ENCODE peak calls at places on chromosomes 7 and 10, in nine cellular contexts. E, S, L, X, Y, Q, W, G and F are unnamed samples.

GRCh38 chr10:46084321-46085165 is 38.5 kb upstream of the MSMB start:
- DNase-seq in L (no peak), S (no peak), E (no peak), W (no peak), X (no peak), Y (no peak), Q (no peak), G (no peak), F (no peak)

GRCh38 chr10:18260308-18260971 is 120.2 kb downstream of the CACNB2 start:
- DNase-seq in Y (no peak), L (no peak), W (no peak), S (no peak), G (peak), X (no peak), Q (no peak), E (no peak), F (no peak)

GRCh38 chr10:110872145-110872983 is 636 bp downstream of the PDCD4 start:
- DNase-seq in X (peak), W (peak), Y (no peak), S (peak), E (peak), G (peak), Q (peak), L (peak), F (peak)

GRCh38 chr10:620417-620816 is 69.1 kb downstream of the DIP2C start:
- DNase-seq in X (no peak), E (no peak), Y (no peak), S (no peak), G (no peak), W (no peak), Q (no peak), L (no peak), F (no peak)

GRCh38 chr7:125892434-125892833 is 962.8 kb upstream of the POT1 start:
- DNase-seq in E (no peak), L (no peak), S (no peak), X (no peak), Y (no peak), Q (no peak), W (no peak), G (no peak), F (no peak)

GRCh38 chr10:3622845-3623621 is 162.0 kb downstream of the KLF6 start:
- DNase-seq in G (no peak), X (no peak), W (no peak), E (no peak), Y (no peak), L (no peak), Q (no peak), S (peak), F (no peak)

GRCh38 chr7:68399991-68400590 is 1198.2 kb upstream of the AUTS2 start:
- DNase-seq in E (no peak), Y (no peak), W (no peak), S (no peak), X (no peak), L (no peak), Q (no peak), G (no peak), F (no peak)

GRCh38 chr7:99386584-99387238 is 12.2 kb downstream of the ARPC1B start:
- DNase-seq in S (peak), Q (no peak), W (no peak), Y (no peak), X (no peak), L (peak), E (no peak), G (peak), F (peak)

GRCh38 chr7:20107582-20107981 is 109.6 kb downstream of the MACC1 start:
- DNase-seq in Y (no peak), Q (no peak), L (no peak), S (no peak), W (peak), G (no peak), X (no peak), E (no peak), F (no peak)

GRCh38 chr10:91374054-91374453 is 36.1 kb upstream of the HECTD2 start:
- DNase-seq in W (no peak), E (no peak), G (no peak), Q (no peak), L (no peak), S (no peak), Y (no peak), X (no peak), F (no peak)

GRCh38 chr10:60803433-60803832 is 25.2 kb downstream of the CDK1 start:
- DNase-seq in Q (no peak), W (no peak), G (no peak), X (no peak), E (no peak), S (no peak), Y (no peak), L (no peak), F (no peak)

GRCh38 chr7:94888542-94888941 is 18.9 kb upstream of the PPP1R9A start:
- DNase-seq in E (no peak), Q (no peak), Y (no peak), G (peak), X (no peak), S (peak), W (no peak), L (no peak), F (no peak)

GRCh38 chr10:32938554-32939061 is 19.4 kb downstream of the ITGB1 start:
- DNase-seq in Y (no peak), X (peak), E (no peak), G (peak), L (no peak), S (peak), Q (no peak), W (no peak), F (peak)

GRCh38 chr10:71675295-71675970 is 44.1 kb downstream of the C10orf105 start:
- DNase-seq in G (no peak), E (no peak), W (no peak), Y (no peak), S (no peak), L (no peak), Q (no peak), X (no peak), F (no peak)

GRCh38 chr7:80070391-80070790 is 64.2 kb upstream of the GNAI1 start:
- DNase-seq in W (peak), Q (no peak), Y (no peak), G (no peak), S (peak), L (no peak), X (no peak), E (no peak), F (no peak)

GRCh38 chr7:137297551-137298463 is 45.7 kb downstream of the PTN start:
- DNase-seq in Q (no peak), X (no peak), G (no peak), W (no peak), E (no peak), Y (no peak), L (no peak), S (no peak), F (no peak)

GRCh38 chr7:121561717-121562116 is 165.6 kb upstream of the FAM3C start:
- DNase-seq in E (no peak), Y (no peak), Q (no peak), L (no peak), W (no peak), G (no peak), S (no peak), X (no peak), F (no peak)

GRCh38 chr10:119190353-119190752 is 11.7 kb upstream of the PRDX3 start:
- DNase-seq in E (no peak), Y (no peak), Q (no peak), W (peak), L (no peak), X (no peak), S (peak), G (peak), F (no peak)

GRCh38 chr10:131178956-131179355 is 132.6 kb downstream of the TCERG1L start:
- DNase-seq in S (no peak), L (no peak), G (no peak), W (no peak), E (no peak), Q (no peak), Y (no peak), X (no peak), F (no peak)

GRCh38 chr10:70540089-70540788 is 61.7 kb downstream of the PALD1 start:
- DNase-seq in Q (peak), S (no peak), E (no peak), W (no peak), Y (no peak), L (no peak), X (peak), G (peak), F (peak)

GRCh38 chr7:129713544-129713943 is 102.0 kb downstream of the NRF1 start:
- DNase-seq in L (no peak), S (no peak), E (peak), G (no peak), W (no peak), Y (no peak), Q (no peak), X (no peak), F (no peak)

GRCh38 chr10:121595806-121596667 is 2.2 kb downstream of the FGFR2 start:
- DNase-seq in L (no peak), S (no peak), W (no peak), G (peak), Y (no peak), X (peak), E (peak), Q (peak), F (no peak)

GRCh38 chr7:151244156-151244870 is 4.2 kb downstream of the SMARCD3 start:
- DNase-seq in S (peak), G (peak), E (peak), W (peak), Q (peak), L (peak), Y (no peak), X (no peak), F (peak)

GRCh38 chr10:126247454-126247975 is 140.8 kb downstream of the ADAM12 start:
- DNase-seq in E (no peak), G (peak), S (peak), L (peak), Q (no peak), Y (no peak), W (peak), X (peak), F (no peak)

GRCh38 chr7:33091111-33091531 is 18.1 kb downstream of the RP9 start:
- DNase-seq in G (no peak), W (peak), S (peak), E (no peak), Q (no peak), X (no peak), Y (no peak), L (no peak), F (no peak)

GRCh38 chr10:122435212-122435827 is 19.1 kb upstream of the ARMS2 start:
- DNase-seq in Y (peak), Q (no peak), E (peak), X (no peak), W (peak), S (peak), L (peak), G (no peak), F (peak)

GRCh38 chr7:132656846-132657776 is 80.8 kb upstream of the PLXNA4 start:
- DNase-seq in X (no peak), W (no peak), L (peak), E (no peak), Y (peak), Q (no peak), G (no peak), S (no peak), F (peak)

GRCh38 chr10:103563231-103564115 is 70.0 kb downstream of the NEURL1 start:
- DNase-seq in E (no peak), S (no peak), X (no peak), L (no peak), G (no peak), W (no peak), Y (no peak), Q (no peak), F (no peak)

GRCh38 chr10:130127612-130128607 is 8.3 kb upstream of the GLRX3 start:
- DNase-seq in S (peak), X (peak), W (peak), G (peak), E (peak), Q (peak), L (peak), Y (peak), F (peak)

GRCh38 chr10:59724098-59724938 is 14.7 kb upstream of the SLC16A9 start:
- DNase-seq in E (no peak), S (no peak), G (no peak), Y (no peak), L (no peak), W (no peak), Q (no peak), X (no peak), F (no peak)

GRCh38 chr10:36336315-36336714 is 694.2 kb upstream of the FZD8 start:
- DNase-seq in Y (no peak), X (no peak), S (peak), Q (no peak), W (peak), E (no peak), L (no peak), G (no peak), F (no peak)